ENCODE peak calls at places on chromosomes 13 and 19, in seven cellular contexts. T, D, W, K, I, Z and Y are unnamed samples.

GRCh38 chr19:53463263-53463662 is 4.3 kb upstream of the ZNF813 start:
- DNase-seq in T (no peak), D (peak), W (peak), K (peak), I (no peak), Z (no peak), Y (peak)

GRCh38 chr13:80274643-80275042 is 66.3 kb downstream of the SPRY2 start:
- DNase-seq in T (no peak), D (no peak), W (no peak), K (no peak), I (no peak), Z (peak), Y (no peak)

GRCh38 chr13:99425485-99426341 is 75.6 kb upstream of the TM9SF2 start:
- DNase-seq in T (no peak), D (peak), W (no peak), K (no peak), I (no peak), Z (no peak), Y (no peak)

GRCh38 chr13:98693756-98694155 is 58.7 kb downstream of the SLC15A1 start:
- DNase-seq in T (no peak), D (no peak), W (no peak), K (no peak), I (no peak), Z (no peak), Y (no peak)

GRCh38 chr13:23657056-23657455 is 86.8 kb downstream of the TNFRSF19 start:
- DNase-seq in T (no peak), D (no peak), W (no peak), K (no peak), I (no peak), Z (no peak), Y (no peak)

GRCh38 chr13:99819962-99820361 is 151.6 kb downstream of the ZIC5 start:
- DNase-seq in T (no peak), D (no peak), W (no peak), K (no peak), I (no peak), Z (no peak), Y (no peak)

GRCh38 chr13:73421310-73421912 is 362.6 kb downstream of the KLF5 start:
- DNase-seq in T (peak), D (no peak), W (no peak), K (no peak), I (no peak), Z (peak), Y (no peak)

GRCh38 chr13:57948884-57949283 is 317.3 kb downstream of the PCDH17 start:
- DNase-seq in T (no peak), D (no peak), W (no peak), K (no peak), I (no peak), Z (no peak), Y (no peak)

GRCh38 chr19:15936950-15937349 is 2.6 kb upstream of the CYP4F11 start:
- DNase-seq in T (no peak), D (no peak), W (no peak), K (no peak), I (no peak), Z (no peak), Y (no peak)

GRCh38 chr13:25648996-25649633 is 277.3 kb downstream of the ATP8A2 start:
- DNase-seq in T (no peak), D (no peak), W (no peak), K (no peak), I (no peak), Z (no peak), Y (no peak)

GRCh38 chr13:112655898-112656297 is 33.9 kb upstream of the ATP11A start:
- DNase-seq in T (no peak), D (no peak), W (peak), K (no peak), I (no peak), Z (no peak), Y (no peak)

GRCh38 chr13:20043207-20043925 is 84.8 kb downstream of the ZMYM2 start:
- DNase-seq in T (no peak), D (no peak), W (no peak), K (peak), I (no peak), Z (no peak), Y (no peak)

GRCh38 chr13:20721454-20722357 is 18.2 kb downstream of the IL17D start:
- DNase-seq in T (no peak), D (peak), W (peak), K (no peak), I (no peak), Z (peak), Y (peak)

GRCh38 chr13:100409132-100409531 is 179.5 kb downstream of the GGACT start:
- DNase-seq in T (no peak), D (no peak), W (no peak), K (no peak), I (no peak), Z (no peak), Y (no peak)

GRCh38 chr13:46648166-46648607 is 95.2 kb downstream of the LRCH1 start:
- DNase-seq in T (peak), D (no peak), W (no peak), K (no peak), I (no peak), Z (peak), Y (peak)

GRCh38 chr19:13712767-13713201 is 51.5 kb upstream of the MRI1 start:
- DNase-seq in T (no peak), D (no peak), W (no peak), K (no peak), I (no peak), Z (no peak), Y (peak)

GRCh38 chr19:51016798-51017683 is 2.5 kb downstream of the KLK10 start:
- DNase-seq in T (peak), D (peak), W (peak), K (no peak), I (peak), Z (peak), Y (peak)

GRCh38 chr19:6100284-6100915 is 9.9 kb downstream of the RFX2 start:
- DNase-seq in T (no peak), D (no peak), W (no peak), K (peak), I (no peak), Z (no peak), Y (no peak)

GRCh38 chr13:61728468-61728867 is 312.8 kb upstream of the PCDH20 start:
- DNase-seq in T (no peak), D (no peak), W (no peak), K (no peak), I (no peak), Z (no peak), Y (no peak)

GRCh38 chr19:50458396-50459066 is 17.8 kb upstream of the EMC10 start:
- DNase-seq in T (no peak), D (no peak), W (no peak), K (no peak), I (no peak), Z (no peak), Y (peak)

GRCh38 chr13:18232994-18233782 is 948.4 kb downstream of the TUBA3C start:
- DNase-seq in T (no peak), D (no peak), W (no peak), K (no peak), I (no peak), Z (no peak), Y (no peak)

GRCh38 chr13:102597029-102598015 is 536 bp downstream of the TPP2 start:
- DNase-seq in T (peak), D (no peak), W (no peak), K (peak), I (peak), Z (peak), Y (peak)

GRCh38 chr13:97631158-97631557 is 197.2 kb downstream of the RAP2A start:
- DNase-seq in T (peak), D (peak), W (no peak), K (no peak), I (no peak), Z (peak), Y (no peak)

GRCh38 chr19:3572132-3572854 is 451 bp upstream of the HMG20B start:
- DNase-seq in T (peak), D (peak), W (peak), K (peak), I (peak), Z (peak), Y (peak)

GRCh38 chr13:50080158-50080855 is 65.1 kb downstream of the KCNRG start:
- DNase-seq in T (no peak), D (no peak), W (peak), K (no peak), I (no peak), Z (no peak), Y (peak)

GRCh38 chr13:45833242-45833641 is 18.3 kb downstream of the SIAH3 start:
- DNase-seq in T (no peak), D (no peak), W (no peak), K (no peak), I (no peak), Z (no peak), Y (no peak)

GRCh38 chr19:16542894-16543498 is 759 bp upstream of the CHERP start:
- DNase-seq in T (no peak), D (no peak), W (no peak), K (no peak), I (no peak), Z (no peak), Y (no peak)